ENCODE peak calls at places on chromosomes 3 and 15, in five cellular contexts. T, I, C, G and J are unnamed samples. For H3K4me1, the result is how much of the 10 kb centered on the place peaks cover.

GRCh38 chr3:55728461-55729100 is 241.5 kb upstream of the WNT5A start:
- DNase-seq in C (no peak), G (no peak), T (no peak), I (no peak), J (no peak)

GRCh38 chr15:89371145-89372044 is 36.8 kb upstream of the POLG start:
- DNase-seq in T (no peak), C (no peak), G (no peak), I (no peak), J (no peak)

GRCh38 chr15:68310811-68311463 is 33.4 kb downstream of the FEM1B start:
- DNase-seq in T (no peak), G (peak), C (peak), I (no peak), J (no peak)

GRCh38 chr3:133934996-133935842 is 39.5 kb upstream of the RAB6B start:
- DNase-seq in I (no peak), T (peak), C (no peak), G (no peak), J (no peak)

GRCh38 chr3:43649365-43649968 is 27.7 kb upstream of the ANO10 start:
- DNase-seq in I (peak), T (no peak), C (no peak), G (no peak), J (no peak)

GRCh38 chr3:192496951-192497350 is 230.4 kb downstream of the FGF12 start:
- DNase-seq in I (no peak), T (no peak), G (no peak), C (no peak), J (no peak)

GRCh38 chr15:93037341-93038063 is 51.5 kb downstream of the RGMA start:
- DNase-seq in T (peak), I (no peak), C (peak), G (no peak), J (no peak)

GRCh38 chr3:196217307-196218154 is 1.2 kb downstream of the SLC51A start:
- DNase-seq in T (no peak), G (no peak), C (no peak), I (no peak), J (no peak)

GRCh38 chr3:42220436-42220835 is 45.5 kb downstream of the CCK start:
- DNase-seq in G (no peak), C (no peak), I (no peak), T (no peak), J (no peak)

GRCh38 chr3:57956119-57956832 is 51.9 kb upstream of the FLNB start:
- DNase-seq in C (no peak), T (no peak), G (no peak), I (peak), J (no peak)

GRCh38 chr3:38117748-38118420 is 19.0 kb downstream of the ACAA1 start:
- DNase-seq in C (peak), G (peak), T (peak), I (peak), J (peak)

GRCh38 chr3:156586905-156587766 is 32.2 kb upstream of the SSR3 start:
- DNase-seq in I (no peak), C (no peak), G (no peak), T (no peak), J (no peak)

GRCh38 chr15:91853501-91853967 is at the start of gene SLCO3A1:
- DNase-seq in I (peak), T (peak), G (peak), C (no peak), J (peak)

GRCh38 chr3:59970384-59970783 is 920.6 kb upstream of the CFAP20DC start:
- DNase-seq in T (no peak), C (no peak), G (no peak), I (no peak), J (no peak)

GRCh38 chr3:153350420-153350819 is 188.4 kb downstream of the RAP2B start:
- DNase-seq in I (no peak), C (no peak), G (no peak), T (no peak), J (no peak)

GRCh38 chr3:181487236-181487978 is 224.3 kb upstream of the SOX2 start:
- DNase-seq in G (no peak), I (no peak), T (no peak), C (no peak), J (no peak)
- H3K4me1 ChIP-seq in G (under half), I (under half), T (under half), C (under half), J (under half)

GRCh38 chr3:40765884-40766283 is 241.1 kb downstream of the ZNF621 start:
- DNase-seq in I (no peak), G (no peak), C (no peak), T (no peak), J (no peak)
- H3K4me1 ChIP-seq in I (under half), G (under half), C (under half), T (under half), J (under half)

GRCh38 chr15:41823502-41823901 is 4.4 kb upstream of the JMJD7 start:
- DNase-seq in T (no peak), G (no peak), C (no peak), I (no peak), J (no peak)

GRCh38 chr15:41822957-41823356 is 4.9 kb upstream of the JMJD7 start:
- DNase-seq in C (no peak), G (no peak), T (no peak), I (no peak), J (no peak)

GRCh38 chr15:41820791-41821423 is 7.0 kb upstream of the JMJD7 start:
- DNase-seq in G (no peak), T (no peak), I (no peak), C (peak), J (no peak)

GRCh38 chr15:41822471-41822870 is 5.4 kb upstream of the JMJD7 start:
- DNase-seq in G (no peak), C (no peak), I (no peak), T (no peak), J (no peak)

DNA sequence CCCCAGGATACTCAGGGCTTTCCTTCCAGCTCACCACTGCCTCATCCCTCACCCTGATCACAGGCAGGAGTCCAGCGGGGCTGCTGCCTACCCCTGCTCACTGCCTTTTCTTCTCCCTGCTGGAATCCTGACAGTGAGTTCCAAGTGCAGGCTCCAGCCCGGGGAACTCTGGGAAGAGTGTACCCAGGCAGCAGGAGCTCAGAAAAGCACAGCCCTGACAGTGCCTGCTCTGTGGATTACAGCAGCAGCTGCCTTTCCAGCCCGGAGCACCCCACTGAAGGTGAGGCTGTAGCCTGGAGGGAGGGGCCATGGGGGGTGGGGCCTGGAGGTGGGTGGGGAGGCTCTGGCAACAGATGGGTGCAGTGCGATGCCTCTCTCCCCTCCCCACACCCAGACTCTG is 6.1 kb upstream of the JMJD7 start:
- DNase-seq in T (no peak), C (no peak), I (no peak), G (no peak), J (no peak)
- H3K4me1 ChIP-seq in T (under half), C (under half), I (under half), G (under half), J (under half)

DNA sequence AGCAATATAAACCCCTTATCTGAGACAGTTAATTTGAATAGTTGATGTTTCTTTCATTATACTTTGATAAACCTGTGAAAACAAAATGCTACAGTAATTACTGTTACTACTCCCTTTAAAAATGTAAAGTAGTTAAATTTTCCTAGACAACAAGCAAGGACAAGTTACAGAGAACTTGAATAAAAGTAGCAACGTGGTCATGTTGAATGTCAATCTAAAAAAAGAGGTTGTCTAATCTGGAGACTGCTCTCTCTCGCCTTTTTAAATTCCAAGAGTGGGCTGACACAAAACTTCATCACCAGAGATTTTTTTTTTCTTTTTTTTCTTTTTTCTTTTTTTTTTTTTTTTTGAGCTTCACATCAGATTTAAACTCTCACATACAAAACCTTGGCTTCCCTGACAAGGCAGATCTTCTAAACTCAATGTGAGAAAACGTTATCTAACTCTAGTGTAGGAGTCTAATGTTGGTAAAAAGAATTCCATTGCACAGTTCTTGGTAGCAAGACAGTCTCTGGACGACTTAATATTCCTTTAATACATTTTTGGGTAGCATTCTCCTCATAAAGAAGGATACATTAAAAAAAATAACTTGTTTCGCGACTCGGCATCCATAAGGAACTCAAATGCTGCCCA is 4.1 kb downstream of the FOXP1 start:
- DNase-seq in T (no peak), I (no peak), G (no peak), C (no peak), J (no peak)
- H3K4me1 ChIP-seq in T (under half), I (under half), G (under half), C (under half), J (under half)

GRCh38 chr3:90035643-90036042 is 928.2 kb downstream of the EPHA3 start:
- DNase-seq in G (no peak), I (no peak), T (no peak), C (no peak), J (no peak)
- H3K4me1 ChIP-seq in G (under half), I (under half), T (under half), C (under half), J (under half)

GRCh38 chr3:71578045-71578730 is 5.3 kb downstream of the FOXP1 start:
- DNase-seq in T (no peak), I (no peak), C (no peak), G (no peak), J (no peak)

GRCh38 chr3:71580636-71581215 is 2.8 kb downstream of the FOXP1 start:
- DNase-seq in I (peak), C (no peak), G (no peak), T (no peak), J (no peak)

GRCh38 chr3:71575433-71575832 is 8.1 kb downstream of the FOXP1 start:
- DNase-seq in I (no peak), G (no peak), C (no peak), T (no peak), J (no peak)

GRCh38 chr3:71579934-71580318 is 3.6 kb downstream of the FOXP1 start:
- DNase-seq in G (peak), C (no peak), T (no peak), I (peak), J (no peak)

GRCh38 chr3:71576966-71577459 is 6.5 kb downstream of the FOXP1 start:
- DNase-seq in I (no peak), C (no peak), T (no peak), G (no peak), J (no peak)
- H3K4me1 ChIP-seq in I (under half), C (under half), T (under half), G (under half), J (under half)